ENCODE peak calls at places on chromosome 6, in seven cellular contexts. K, Y, J, X, Z, R and M are unnamed samples.
A peak's percentile ranks its signal among the peaks of the same experiment; 100 is the strongest.

GRCh38 chr6:40542175-40542764 is 44.9 kb downstream of the LRFN2 start:
- DNase-seq in K (no peak), Y (no peak), J (no peak), X (no peak), Z (no peak), R (no peak), M (no peak)

GRCh38 chr6:77930945-77931344 is 278.1 kb downstream of the MEI4 start:
- DNase-seq in K (no peak), Y (no peak), J (no peak), X (no peak), Z (no peak), R (no peak), M (no peak)

GRCh38 chr6:22804620-22805271 is 235.4 kb downstream of the HDGFL1 start:
- DNase-seq in K (no peak), Y (no peak), J (no peak), X (no peak), Z (no peak), R (no peak), M (no peak)

GRCh38 chr6:37994238-37994637 is 174.7 kb downstream of the ZFAND3 start:
- DNase-seq in K (peak; percentile 26), Y (no peak), J (no peak), X (no peak), Z (no peak), R (peak; percentile 56), M (no peak)

GRCh38 chr6:9482030-9482731 is 932.7 kb downstream of the TFAP2A start:
- DNase-seq in K (peak; percentile 88), Y (no peak), J (no peak), X (no peak), Z (no peak), R (peak; percentile 85), M (peak; percentile 89)

GRCh38 chr6:131061771-131062160 is 1.3 kb downstream of the EPB41L2 start:
- DNase-seq in K (no peak), Y (no peak), J (no peak), X (no peak), Z (no peak), R (peak; percentile 39), M (no peak)

GRCh38 chr6:133544419-133544818 is 303.3 kb downstream of the EYA4 start:
- DNase-seq in K (no peak), Y (no peak), J (no peak), X (no peak), Z (no peak), R (no peak), M (no peak)

GRCh38 chr6:125512621-125513020 is 210.9 kb upstream of the HDDC2 start:
- DNase-seq in K (no peak), Y (no peak), J (no peak), X (no peak), Z (no peak), R (no peak), M (no peak)

GRCh38 chr6:1604991-1605821 is 4.5 kb upstream of the FOXC1 start:
- DNase-seq in K (no peak), Y (no peak), J (no peak), X (no peak), Z (no peak), R (no peak), M (no peak)

GRCh38 chr6:16437095-16437494 is 198.7 kb downstream of the GMPR start:
- DNase-seq in K (no peak), Y (no peak), J (no peak), X (no peak), Z (no peak), R (no peak), M (no peak)

GRCh38 chr6:32483968-32484613 is 44.4 kb downstream of the HLA-DRA start:
- DNase-seq in K (no peak), Y (no peak), J (no peak), X (no peak), Z (no peak), R (no peak), M (no peak)

GRCh38 chr6:152277826-152278247 is 359.3 kb downstream of the SYNE1 start:
- DNase-seq in K (no peak), Y (peak; percentile 14), J (no peak), X (no peak), Z (peak; percentile 62), R (no peak), M (no peak)

GRCh38 chr6:73521351-73522254 is 771 bp upstream of the EEF1A1 start:
- DNase-seq in K (peak; percentile 69), Y (peak; percentile 58), J (peak; percentile 70), X (no peak), Z (peak; percentile 80), R (peak; percentile 86), M (peak; percentile 44)

GRCh38 chr6:169046483-169047192 is 207.0 kb downstream of the THBS2 start:
- DNase-seq in K (peak; percentile 24), Y (no peak), J (no peak), X (no peak), Z (no peak), R (no peak), M (no peak)

GRCh38 chr6:2165216-2165725 is 80.1 kb downstream of the GMDS start:
- DNase-seq in K (no peak), Y (no peak), J (no peak), X (no peak), Z (no peak), R (no peak), M (no peak)

GRCh38 chr6:81204741-81205140 is 547.7 kb downstream of the TENT5A start:
- DNase-seq in K (no peak), Y (no peak), J (no peak), X (no peak), Z (no peak), R (peak; percentile 2), M (no peak)

GRCh38 chr6:45741437-45742166 is 274.1 kb downstream of the CLIC5 start:
- DNase-seq in K (no peak), Y (no peak), J (no peak), X (no peak), Z (no peak), R (peak; percentile 72), M (no peak)

GRCh38 chr6:4364172-4364571 is 228.8 kb upstream of the ECI2 start:
- DNase-seq in K (no peak), Y (no peak), J (no peak), X (no peak), Z (no peak), R (no peak), M (no peak)